ENCODE peak calls at places on chromosomes 6 and 20, in nine cellular contexts. One of them, this sample, is unnamed.

GRCh38 chr20:31674895-31675827 is 37.4 kb downstream of the COX4I2 start:
- DNase-seq in cardiac muscle cell: peak; percentile 97
- DNase-seq in Calu3: peak; percentile 35
- DNase-seq in astrocyte of the hippocampus: peak; percentile 60
- DNase-seq in AML-193: peak; percentile 95
- DNase-seq in stimulated activated CD4-positive, alpha-beta T cell treated with anti-CD3 and anti-CD28 coated beads, TNF-alpha, amount 100 ng/mL, for 24 hours: peak; percentile 34
- DNase-seq in substantia nigra: no peak
- DNase-seq in T-helper 1 cell: peak; percentile 36
- DNase-seq in fibroblast of the conjunctiva: no peak
- DNase-seq in this sample: peak; percentile 41

GRCh38 chr6:135820340-135820739 is 31.2 kb upstream of the PDE7B start:
- DNase-seq in stimulated activated CD4-positive, alpha-beta T cell treated with anti-CD3 and anti-CD28 coated beads, TNF-alpha, amount 100 ng/mL, for 24 hours: no peak
- DNase-seq in T-helper 1 cell: no peak
- DNase-seq in cardiac muscle cell: no peak
- DNase-seq in substantia nigra: no peak
- DNase-seq in astrocyte of the hippocampus: no peak
- DNase-seq in Calu3: no peak
- DNase-seq in fibroblast of the conjunctiva: no peak
- DNase-seq in AML-193: no peak
- DNase-seq in this sample: no peak

GRCh38 chr6:134689676-134690447 is 260.0 kb downstream of the ALDH8A1 start:
- DNase-seq in AML-193: no peak
- DNase-seq in substantia nigra: peak; percentile 8
- DNase-seq in Calu3: no peak
- DNase-seq in T-helper 1 cell: no peak
- DNase-seq in cardiac muscle cell: no peak
- DNase-seq in astrocyte of the hippocampus: peak; percentile 39
- DNase-seq in stimulated activated CD4-positive, alpha-beta T cell treated with anti-CD3 and anti-CD28 coated beads, TNF-alpha, amount 100 ng/mL, for 24 hours: no peak
- DNase-seq in fibroblast of the conjunctiva: no peak
- DNase-seq in this sample: no peak

GRCh38 chr20:8073024-8073832 is 53.7 kb upstream of the TMX4 start:
- DNase-seq in AML-193: peak; percentile 96
- DNase-seq in fibroblast of the conjunctiva: peak; percentile 34
- DNase-seq in cardiac muscle cell: peak; percentile 95
- DNase-seq in T-helper 1 cell: no peak
- DNase-seq in Calu3: peak; percentile 30
- DNase-seq in substantia nigra: no peak
- DNase-seq in stimulated activated CD4-positive, alpha-beta T cell treated with anti-CD3 and anti-CD28 coated beads, TNF-alpha, amount 100 ng/mL, for 24 hours: no peak
- DNase-seq in astrocyte of the hippocampus: peak; percentile 39
- DNase-seq in this sample: no peak

GRCh38 chr20:51089272-51089671 is 66.4 kb upstream of the KCNG1 start:
- DNase-seq in AML-193: no peak
- DNase-seq in stimulated activated CD4-positive, alpha-beta T cell treated with anti-CD3 and anti-CD28 coated beads, TNF-alpha, amount 100 ng/mL, for 24 hours: no peak
- DNase-seq in substantia nigra: no peak
- DNase-seq in fibroblast of the conjunctiva: no peak
- DNase-seq in cardiac muscle cell: no peak
- DNase-seq in Calu3: no peak
- DNase-seq in T-helper 1 cell: no peak
- DNase-seq in astrocyte of the hippocampus: no peak
- DNase-seq in this sample: no peak

GRCh38 chr20:11001767-11002540 is 328.2 kb upstream of the JAG1 start:
- DNase-seq in cardiac muscle cell: peak; percentile 78
- DNase-seq in substantia nigra: no peak
- DNase-seq in astrocyte of the hippocampus: peak; percentile 75
- DNase-seq in T-helper 1 cell: no peak
- DNase-seq in Calu3: peak; percentile 41
- DNase-seq in stimulated activated CD4-positive, alpha-beta T cell treated with anti-CD3 and anti-CD28 coated beads, TNF-alpha, amount 100 ng/mL, for 24 hours: no peak
- DNase-seq in fibroblast of the conjunctiva: no peak
- DNase-seq in AML-193: no peak
- DNase-seq in this sample: no peak

GRCh38 chr20:46954490-46955038 is 59.9 kb downstream of the EYA2 start:
- DNase-seq in AML-193: no peak
- DNase-seq in T-helper 1 cell: no peak
- DNase-seq in substantia nigra: no peak
- DNase-seq in fibroblast of the conjunctiva: peak; percentile 77
- DNase-seq in astrocyte of the hippocampus: peak; percentile 94
- DNase-seq in stimulated activated CD4-positive, alpha-beta T cell treated with anti-CD3 and anti-CD28 coated beads, TNF-alpha, amount 100 ng/mL, for 24 hours: no peak
- DNase-seq in Calu3: no peak
- DNase-seq in cardiac muscle cell: peak; percentile 85
- DNase-seq in this sample: no peak

GRCh38 chr6:157059781-157060180 is 263.5 kb downstream of the TMEM242 start:
- DNase-seq in AML-193: no peak
- DNase-seq in Calu3: no peak
- DNase-seq in astrocyte of the hippocampus: peak; percentile 80
- DNase-seq in stimulated activated CD4-positive, alpha-beta T cell treated with anti-CD3 and anti-CD28 coated beads, TNF-alpha, amount 100 ng/mL, for 24 hours: no peak
- DNase-seq in fibroblast of the conjunctiva: no peak
- DNase-seq in cardiac muscle cell: peak; percentile 44
- DNase-seq in substantia nigra: no peak
- DNase-seq in T-helper 1 cell: no peak
- DNase-seq in this sample: no peak

GRCh38 chr6:133965817-133966360 is 12.9 kb downstream of the TBPL1 start:
- DNase-seq in astrocyte of the hippocampus: no peak
- DNase-seq in T-helper 1 cell: no peak
- DNase-seq in stimulated activated CD4-positive, alpha-beta T cell treated with anti-CD3 and anti-CD28 coated beads, TNF-alpha, amount 100 ng/mL, for 24 hours: no peak
- DNase-seq in AML-193: no peak
- DNase-seq in Calu3: no peak
- DNase-seq in cardiac muscle cell: no peak
- DNase-seq in fibroblast of the conjunctiva: no peak
- DNase-seq in substantia nigra: no peak
- DNase-seq in this sample: no peak

GRCh38 chr6:43250992-43251373 is 7.7 kb downstream of the TTBK1 start:
- DNase-seq in fibroblast of the conjunctiva: no peak
- DNase-seq in T-helper 1 cell: no peak
- DNase-seq in substantia nigra: no peak
- DNase-seq in stimulated activated CD4-positive, alpha-beta T cell treated with anti-CD3 and anti-CD28 coated beads, TNF-alpha, amount 100 ng/mL, for 24 hours: no peak
- DNase-seq in astrocyte of the hippocampus: no peak
- DNase-seq in cardiac muscle cell: no peak
- DNase-seq in AML-193: no peak
- DNase-seq in Calu3: peak; percentile 36
- DNase-seq in this sample: no peak

GRCh38 chr6:83431545-83432165 is 804 bp upstream of the ME1 start:
- DNase-seq in T-helper 1 cell: no peak
- DNase-seq in cardiac muscle cell: no peak
- DNase-seq in Calu3: no peak
- DNase-seq in AML-193: no peak
- DNase-seq in substantia nigra: no peak
- DNase-seq in fibroblast of the conjunctiva: no peak
- DNase-seq in stimulated activated CD4-positive, alpha-beta T cell treated with anti-CD3 and anti-CD28 coated beads, TNF-alpha, amount 100 ng/mL, for 24 hours: no peak
- DNase-seq in astrocyte of the hippocampus: no peak
- DNase-seq in this sample: no peak

This sample was measured in activated T-helper 9 cell treated with anti-CD3 and anti-CD28 coated beads, Interleukin-2, amount 50 U/mL, for 16 hours.